ENCODE peak calls at places on chromosomes 5 and 9, in five cellular contexts. B is BE2C, A is uterus, X is Peyer's patch, Q is right atrium auricular region. L is an unnamed sample. For H3K4me1 and H3K27me3, the result is how much of the 10 kb centered on the place peaks cover.

GRCh38 chr9:133585481-133586367 is 23.5 kb downstream of the FAM163B start:
- DNase-seq in B (peak), A (no peak), X (no peak), Q (no peak), L (peak)

GRCh38 chr5:151696470-151697061 is 9.9 kb upstream of the SPARC start:
- DNase-seq in B (peak), A (peak), X (no peak), Q (peak), L (peak)

GRCh38 chr5:139131062-139131856 is 66.9 kb downstream of the SIL1 start:
- DNase-seq in B (no peak), A (peak), X (no peak), Q (peak), L (no peak)

GRCh38 chr9:83936523-83936922 is 15.3 kb upstream of the KIF27 start:
- DNase-seq in B (no peak), A (no peak), X (no peak), Q (no peak), L (no peak)

GRCh38 chr5:94613583-94613982 is 4.8 kb downstream of the KIAA0825 start:
- DNase-seq in B (peak), A (no peak), X (no peak), Q (no peak), L (peak)

GRCh38 chr5:139190125-139190524 is 8.0 kb downstream of the SIL1 start:
- DNase-seq in B (no peak), A (no peak), X (no peak), Q (no peak), L (no peak)

GRCh38 chr9:130601100-130601499 is 21.7 kb downstream of the FUBP3 start:
- DNase-seq in B (no peak), A (no peak), X (no peak), Q (no peak), L (no peak)

GRCh38 chr9:71157731-71158130 is 36.3 kb upstream of the TRPM3 start:
- DNase-seq in B (no peak), A (no peak), X (no peak), Q (no peak), L (no peak)

GRCh38 chr5:78630047-78630446 is 18.5 kb downstream of the LHFPL2 start:
- DNase-seq in B (no peak), A (no peak), X (no peak), Q (no peak), L (no peak)

GRCh38 chr9:121826711-121827110 is 175.3 kb downstream of the DAB2IP start:
- DNase-seq in B (no peak), A (no peak), X (no peak), Q (peak), L (no peak)

GRCh38 chr5:102649731-102650130 is 105.4 kb upstream of the PAM start:
- DNase-seq in B (no peak), A (no peak), X (no peak), Q (no peak), L (no peak)

GRCh38 chr9:14438232-14438966 is 124.5 kb upstream of the NFIB start:
- DNase-seq in B (peak), A (no peak), X (no peak), Q (no peak), L (peak)

GRCh38 chr5:88172847-88173758 is 95.5 kb downstream of the TMEM161B start:
- DNase-seq in B (no peak), A (no peak), X (peak), Q (no peak), L (peak)

GRCh38 chr5:170632985-170633234 is 129.1 kb downstream of the KCNIP1 start:
- DNase-seq in B (peak), A (peak), X (peak), Q (no peak), L (no peak)

GRCh38 chr9:4077499-4078102 is 222.3 kb downstream of the GLIS3 start:
- DNase-seq in B (peak), A (peak), X (peak), Q (peak), L (peak)

GRCh38 chr5:177359451-177359851 is 1.7 kb downstream of the RGS14 start:
- DNase-seq in B (no peak), A (no peak), X (no peak), Q (no peak), L (no peak)
- H3K4me1 ChIP-seq in B (under half), A (under half), X (half or more), Q (under half), L (under half)

DNA sequence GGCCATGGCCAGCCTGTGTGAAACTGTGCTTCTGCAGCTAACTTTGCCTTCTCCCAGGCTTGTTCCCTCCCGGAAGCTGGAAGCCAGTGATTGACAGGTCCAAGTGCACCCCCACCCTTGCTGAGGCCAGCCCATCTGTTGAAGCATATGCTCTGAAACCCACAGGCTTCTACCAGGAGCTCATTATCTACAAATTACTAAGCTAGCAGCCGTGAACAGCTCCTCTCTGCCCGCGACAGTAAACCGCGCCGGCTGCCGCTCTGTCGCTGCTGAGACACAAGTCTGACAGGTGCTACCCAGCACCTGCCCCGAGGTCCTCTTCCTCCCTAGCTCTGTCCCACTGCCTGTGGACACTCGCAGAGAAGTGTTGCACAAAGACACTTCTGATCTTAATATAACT is 490.9 kb downstream of the GADD45G start:
- DNase-seq in B (no peak), A (no peak), X (no peak), Q (no peak), L (peak)
- H3K27me3 ChIP-seq in B (under half), A (under half), X (under half), Q (under half), L (under half)

GRCh38 chr5:123483446-123484077 is 28.4 kb upstream of the CSNK1G3 start:
- DNase-seq in B (no peak), A (no peak), X (no peak), Q (no peak), L (no peak)
- H3K4me1 ChIP-seq in B (under half), A (under half), X (under half), Q (under half), L (under half)

GRCh38 chr9:126404459-126404858 is 77.8 kb downstream of the MVB12B start:
- DNase-seq in B (no peak), A (no peak), X (no peak), Q (no peak), L (peak)
- H3K27me3 ChIP-seq in B (under half), A (under half), X (under half), Q (under half), L (under half)

GRCh38 chr5:132428811-132429440 is 59.4 kb downstream of the SLC22A5 start:
- DNase-seq in B (no peak), A (no peak), X (no peak), Q (peak), L (peak)
- H3K4me1 ChIP-seq in B (under half), A (under half), X (half or more), Q (under half), L (under half)

GRCh38 chr9:135613946-135614805 is 25.2 kb downstream of the GLT6D1 start:
- DNase-seq in B (peak), A (no peak), X (peak), Q (peak), L (no peak)
- H3K27me3 ChIP-seq in B (under half), A (under half), X (under half), Q (under half), L (under half)